ENCODE peak calls at places on chromosomes 2 and 18, in five cellular contexts. G is HEK293T, D is GM12878, C is NT2/D1, W is H1. R is an unnamed sample.

GRCh38 chr2:230067990-230068657 is 600 bp downstream of the SLC16A14 start:
- DNase-seq in G (no peak), C (peak), W (peak), D (no peak), R (no peak)

GRCh38 chr2:219522111-219523030 is 8.1 kb downstream of the ASIC4 start:
- DNase-seq in W (no peak), D (no peak), C (no peak), G (peak), R (no peak)

GRCh38 chr2:62968668-62969067 is 82.0 kb upstream of the OTX1 start:
- DNase-seq in D (no peak), W (no peak), G (no peak), C (no peak), R (no peak)

GRCh38 chr2:70003093-70003830 is 41.8 kb upstream of the ASPRV1 start:
- DNase-seq in G (no peak), D (no peak), C (no peak), W (peak), R (no peak)

GRCh38 chr18:45173799-45174519 is 441.3 kb upstream of the SLC14A2 start:
- DNase-seq in W (no peak), G (no peak), D (no peak), C (no peak), R (no peak)

GRCh38 chr2:70340921-70341765 is 39.3 kb upstream of the FAM136A start:
- DNase-seq in D (no peak), C (peak), G (peak), W (peak), R (peak)

GRCh38 chr18:77658309-77658681 is 408.6 kb downstream of the GALR1 start:
- DNase-seq in G (no peak), D (no peak), C (no peak), W (no peak), R (no peak)

GRCh38 chr18:40375811-40376210 is 1579.2 kb upstream of the PIK3C3 start:
- DNase-seq in C (no peak), D (no peak), G (no peak), W (no peak), R (no peak)

GRCh38 chr2:29314816-29315571 is 199.8 kb downstream of the CLIP4 start:
- DNase-seq in G (peak), D (peak), W (no peak), C (no peak), R (no peak)

GRCh38 chr2:230319211-230319862 is 7.7 kb upstream of the SP140L start:
- DNase-seq in C (no peak), D (peak), G (no peak), W (no peak), R (no peak)

GRCh38 chr2:219441451-219442205 is 7.0 kb downstream of the SPEG start:
- DNase-seq in D (no peak), W (peak), G (peak), C (no peak), R (no peak)

GRCh38 chr18:7886436-7886835 is 319.3 kb downstream of the PTPRM start:
- DNase-seq in C (no peak), D (no peak), W (no peak), G (no peak), R (no peak)

GRCh38 chr2:58448065-58448507 is 207.0 kb upstream of the FANCL start:
- DNase-seq in W (peak), G (peak), C (peak), D (peak), R (peak)

GRCh38 chr18:23231340-23232021 is 96.2 kb downstream of the CABLES1 start:
- DNase-seq in C (no peak), W (no peak), D (peak), G (no peak), R (no peak)

GRCh38 chr2:44967056-44967455 is 25.6 kb downstream of the SIX3 start:
- DNase-seq in C (no peak), G (no peak), D (no peak), W (no peak), R (no peak)

GRCh38 chr2:183070942-183071844 is 7.4 kb upstream of the DUSP19 start:
- DNase-seq in G (peak), W (peak), D (no peak), C (no peak), R (peak)

GRCh38 chr2:69073928-69074575 is 61.1 kb downstream of the ANTXR1 start:
- DNase-seq in W (no peak), D (no peak), C (no peak), G (no peak), R (peak)

GRCh38 chr2:73983322-73984202 is 1.1 kb upstream of the TET3 start:
- DNase-seq in C (no peak), W (peak), G (no peak), D (no peak), R (peak)

GRCh38 chr2:96117701-96118588 is 1.6 kb upstream of the ADRA2B start:
- DNase-seq in W (no peak), D (no peak), C (no peak), G (no peak), R (no peak)

GRCh38 chr2:127589876-127590275 is 54.4 kb downstream of the MYO7B start:
- DNase-seq in W (peak), D (no peak), C (no peak), G (no peak), R (no peak)

GRCh38 chr18:45167109-45167551 is 448.1 kb upstream of the SLC14A2 start:
- DNase-seq in W (no peak), D (no peak), G (no peak), C (no peak), R (no peak)

GRCh38 chr2:52877703-52878102 is 889.9 kb upstream of the CHAC2 start:
- DNase-seq in D (no peak), G (no peak), W (no peak), C (no peak), R (no peak)

GRCh38 chr2:216426938-216427337 is 14.7 kb downstream of the SMARCAL1 start:
- DNase-seq in W (no peak), C (peak), D (no peak), G (no peak), R (no peak)

GRCh38 chr2:207330912-207331311 is 165.2 kb upstream of the KLF7 start:
- DNase-seq in C (no peak), D (peak), W (no peak), G (no peak), R (no peak)

GRCh38 chr2:191112448-191112901 is 38.3 kb downstream of the STAT4 start:
- DNase-seq in D (no peak), C (no peak), G (no peak), W (no peak), R (no peak)

GRCh38 chr2:178397002-178397605 is 53.9 kb downstream of the PRKRA start:
- DNase-seq in W (no peak), G (peak), C (no peak), D (no peak), R (peak)
- TF ChIP-seq SUZ12 in W (no peak), G (no peak), C (no peak), D (no peak), R (no peak)

GRCh38 chr2:232088771-232089170 is 127.3 kb downstream of the DIS3L2 start:
- DNase-seq in W (no peak), G (no peak), D (no peak), C (no peak), R (no peak)

GRCh38 chr2:232085826-232086425 is 124.4 kb downstream of the DIS3L2 start:
- DNase-seq in G (no peak), D (no peak), W (no peak), C (no peak), R (no peak)

GRCh38 chr2:232085179-232085578 is 123.7 kb downstream of the DIS3L2 start:
- DNase-seq in W (no peak), C (no peak), G (no peak), D (no peak), R (no peak)
- TF ChIP-seq SUZ12 in W (no peak), C (no peak), G (no peak), D (no peak), R (no peak)

GRCh38 chr2:240644859-240645301 is 19.6 kb downstream of the GPR35 start:
- DNase-seq in C (no peak), W (peak), D (no peak), G (no peak), R (no peak)

GRCh38 chr2:240645346-240646060 is 20.2 kb downstream of the GPR35 start:
- DNase-seq in W (peak), D (no peak), G (no peak), C (no peak), R (no peak)

GRCh38 chr2:240647503-240648154 is 22.3 kb downstream of the GPR35 start:
- DNase-seq in W (peak), G (no peak), D (no peak), C (no peak), R (no peak)

GRCh38 chr2:240646900-240647502 is 21.7 kb downstream of the GPR35 start:
- DNase-seq in W (peak), D (no peak), C (no peak), G (no peak), R (no peak)

GRCh38 chr2:240646061-240646899 is 21.0 kb downstream of the GPR35 start:
- DNase-seq in W (peak), G (no peak), D (no peak), C (no peak), R (no peak)
- TF ChIP-seq SUZ12 in W (no peak), G (no peak), D (no peak), C (no peak), R (no peak)

DNA sequence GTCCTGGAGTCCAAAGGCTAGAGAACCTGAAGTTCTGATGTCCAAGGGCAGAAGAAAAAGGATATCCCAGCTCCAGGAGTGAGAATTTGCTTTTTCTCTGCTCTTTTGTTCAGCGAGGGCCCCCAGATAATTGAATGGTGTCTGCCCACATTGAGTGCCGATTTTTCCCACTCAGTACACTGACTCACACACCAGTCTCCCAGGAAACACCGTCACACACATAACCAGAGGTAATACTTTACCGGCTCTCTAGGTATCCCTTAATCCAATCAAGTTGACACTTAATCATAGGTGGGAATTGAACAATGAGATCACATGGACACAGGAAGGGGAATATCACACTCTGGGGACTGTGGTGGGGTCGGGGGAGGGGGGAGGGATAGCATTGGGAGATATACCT is 161.5 kb downstream of the WDR7 start:
- DNase-seq in G (no peak), D (no peak), W (no peak), C (no peak), R (no peak)
- TF ChIP-seq SUZ12 in G (no peak), D (no peak), W (no peak), C (no peak), R (no peak)

DNA sequence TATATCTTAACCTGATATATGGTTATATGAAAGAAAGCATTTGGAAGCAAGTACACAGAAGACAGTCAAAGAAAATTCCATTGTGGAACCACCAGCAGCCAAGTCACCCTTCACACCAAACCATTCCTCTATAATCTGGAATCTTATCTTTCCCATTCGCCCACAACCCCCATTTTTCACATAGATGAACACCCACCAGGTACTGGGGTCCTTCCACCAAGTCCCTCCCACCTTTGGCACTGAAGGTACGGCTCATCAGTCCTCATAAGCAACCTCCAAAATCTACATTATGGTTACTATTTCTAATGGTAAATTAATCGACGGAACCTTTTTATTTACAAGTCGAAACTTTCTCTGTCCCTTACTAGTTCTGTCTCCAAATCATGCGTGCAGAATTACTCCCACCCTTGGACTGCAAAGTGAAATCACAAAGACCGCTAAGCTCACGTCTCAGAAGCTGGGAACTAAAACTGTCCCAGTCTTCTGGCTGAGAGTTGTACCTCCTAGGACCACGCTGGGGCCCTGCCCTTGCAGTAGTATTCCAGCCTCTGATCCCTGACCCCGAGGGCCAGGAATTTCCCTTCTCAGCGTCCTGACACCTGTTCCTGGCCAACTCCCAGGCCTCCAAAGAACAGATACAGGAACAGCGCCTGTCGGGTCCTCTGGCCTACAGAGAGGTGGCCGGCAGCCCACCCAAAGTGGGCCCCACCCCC is 702 bp downstream of the OLA1 start:
- DNase-seq in C (no peak), D (no peak), G (peak), W (no peak), R (peak)
- TF ChIP-seq SUZ12 in C (no peak), D (no peak), G (no peak), W (no peak), R (no peak)

GRCh38 chr2:149330127-149331022 is at the start of gene LYPD6:
- DNase-seq in G (peak), C (peak), W (peak), D (no peak), R (peak)
- TF ChIP-seq SUZ12 in G (no peak), C (no peak), W (no peak), D (no peak), R (no peak)

DNA sequence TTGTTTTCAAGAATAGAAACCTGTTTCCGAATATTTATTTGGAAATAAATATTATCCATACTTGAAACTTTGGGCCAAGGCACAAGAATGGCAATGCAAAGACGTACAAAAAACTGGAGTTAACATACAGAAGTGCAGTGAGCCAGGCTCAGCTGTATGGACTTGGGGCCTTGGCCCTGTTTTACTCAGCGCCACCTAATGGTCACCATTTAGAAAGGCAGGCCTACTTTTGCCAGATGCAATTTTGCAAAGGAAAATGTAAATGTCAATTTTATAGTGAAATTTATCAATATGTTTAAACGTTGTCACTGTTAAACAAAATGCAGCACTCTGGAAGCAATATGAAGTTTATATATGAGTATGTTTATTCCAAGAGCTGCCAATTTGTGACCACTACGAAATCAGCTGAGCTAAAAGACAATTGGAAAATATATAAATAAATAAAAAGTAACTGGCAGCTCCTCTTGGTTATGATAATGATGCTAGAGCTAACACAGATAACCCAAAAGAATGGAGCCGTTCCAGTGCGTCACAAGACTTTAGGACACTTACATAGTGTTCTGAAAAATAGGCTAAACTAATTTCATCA is 155.0 kb downstream of the ARHGAP15 start:
- DNase-seq in C (peak), D (no peak), G (peak), W (no peak), R (peak)
- TF ChIP-seq SUZ12 in C (no peak), D (no peak), G (no peak), W (no peak), R (no peak)

GRCh38 chr2:8501061-8501460 is 180.8 kb upstream of the ID2 start:
- DNase-seq in D (no peak), G (no peak), W (no peak), C (no peak), R (no peak)
- TF ChIP-seq SUZ12 in D (no peak), G (no peak), W (no peak), C (no peak), R (no peak)

R was measured in HepG2.